ENCODE peak calls at places on chromosomes 4 and X, in eight cellular contexts. One of them, this sample, is unnamed. For H3K9me3, the result is how much of the 10 kb centered on the place peaks cover.

GRCh38 chr4:174080361-174080760 is 203.1 kb downstream of the FBXO8 start:
- DNase-seq in effector memory CD4-positive, alpha-beta T cell: no peak
- DNase-seq in heart right ventricle: no peak
- DNase-seq in CD4-positive, CD25-positive, alpha-beta regulatory T cell: no peak
- DNase-seq in pancreas: no peak
- DNase-seq in upper lobe of right lung: no peak
- DNase-seq in testis: no peak
- DNase-seq in Caco-2: no peak
- DNase-seq in this sample: no peak

GRCh38 chrX:150476183-150476699 is 92.2 kb upstream of the MTM1 start:
- DNase-seq in effector memory CD4-positive, alpha-beta T cell: no peak
- DNase-seq in heart right ventricle: no peak
- DNase-seq in CD4-positive, CD25-positive, alpha-beta regulatory T cell: no peak
- DNase-seq in pancreas: no peak
- DNase-seq in upper lobe of right lung: no peak
- DNase-seq in testis: no peak
- DNase-seq in Caco-2: no peak
- DNase-seq in this sample: no peak

GRCh38 chr4:42119916-42120315 is 32.5 kb downstream of the BEND4 start:
- DNase-seq in effector memory CD4-positive, alpha-beta T cell: no peak
- DNase-seq in heart right ventricle: no peak
- DNase-seq in CD4-positive, CD25-positive, alpha-beta regulatory T cell: no peak
- DNase-seq in pancreas: no peak
- DNase-seq in upper lobe of right lung: no peak
- DNase-seq in testis: no peak
- DNase-seq in Caco-2: no peak
- DNase-seq in this sample: no peak

GRCh38 chr4:153451931-153452660 is 14.1 kb upstream of the TMEM131L start:
- DNase-seq in effector memory CD4-positive, alpha-beta T cell: no peak
- DNase-seq in heart right ventricle: no peak
- DNase-seq in CD4-positive, CD25-positive, alpha-beta regulatory T cell: no peak
- DNase-seq in pancreas: peak
- DNase-seq in upper lobe of right lung: no peak
- DNase-seq in testis: no peak
- DNase-seq in Caco-2: no peak
- DNase-seq in this sample: no peak

GRCh38 chr4:61532324-61532723 is 332.2 kb downstream of the ADGRL3 start:
- DNase-seq in effector memory CD4-positive, alpha-beta T cell: no peak
- DNase-seq in heart right ventricle: no peak
- DNase-seq in CD4-positive, CD25-positive, alpha-beta regulatory T cell: no peak
- DNase-seq in pancreas: no peak
- DNase-seq in upper lobe of right lung: no peak
- DNase-seq in testis: no peak
- DNase-seq in Caco-2: no peak
- DNase-seq in this sample: no peak

GRCh38 chr4:38860788-38861424 is 4.3 kb upstream of the TLR6 start:
- DNase-seq in effector memory CD4-positive, alpha-beta T cell: peak
- DNase-seq in heart right ventricle: peak
- DNase-seq in CD4-positive, CD25-positive, alpha-beta regulatory T cell: peak
- DNase-seq in pancreas: peak
- DNase-seq in upper lobe of right lung: no peak
- DNase-seq in testis: peak
- DNase-seq in Caco-2: peak
- DNase-seq in this sample: peak

GRCh38 chr4:107349266-107349665 is 313.2 kb upstream of the DKK2 start:
- DNase-seq in effector memory CD4-positive, alpha-beta T cell: no peak
- DNase-seq in heart right ventricle: no peak
- DNase-seq in CD4-positive, CD25-positive, alpha-beta regulatory T cell: no peak
- DNase-seq in pancreas: no peak
- DNase-seq in upper lobe of right lung: no peak
- DNase-seq in testis: no peak
- DNase-seq in Caco-2: no peak
- DNase-seq in this sample: no peak

GRCh38 chrX:7159132-7159861 is 11.3 kb upstream of the PUDP start:
- DNase-seq in effector memory CD4-positive, alpha-beta T cell: no peak
- DNase-seq in heart right ventricle: no peak
- DNase-seq in CD4-positive, CD25-positive, alpha-beta regulatory T cell: no peak
- DNase-seq in pancreas: no peak
- DNase-seq in upper lobe of right lung: no peak
- DNase-seq in testis: no peak
- DNase-seq in Caco-2: no peak
- DNase-seq in this sample: no peak

GRCh38 chr4:151854731-151855130 is 93.9 kb upstream of the GATB start:
- DNase-seq in effector memory CD4-positive, alpha-beta T cell: no peak
- DNase-seq in heart right ventricle: no peak
- DNase-seq in CD4-positive, CD25-positive, alpha-beta regulatory T cell: no peak
- DNase-seq in pancreas: no peak
- DNase-seq in upper lobe of right lung: no peak
- DNase-seq in testis: no peak
- DNase-seq in Caco-2: no peak
- DNase-seq in this sample: no peak

GRCh38 chr4:71453516-71453915 is 114.7 kb downstream of the SLC4A4 start:
- DNase-seq in effector memory CD4-positive, alpha-beta T cell: no peak
- DNase-seq in heart right ventricle: no peak
- DNase-seq in CD4-positive, CD25-positive, alpha-beta regulatory T cell: no peak
- DNase-seq in pancreas: no peak
- DNase-seq in upper lobe of right lung: no peak
- DNase-seq in testis: no peak
- DNase-seq in Caco-2: no peak
- DNase-seq in this sample: no peak

GRCh38 chrX:51894697-51895336 is 1.4 kb downstream of the MAGED1 start:
- DNase-seq in effector memory CD4-positive, alpha-beta T cell: no peak
- DNase-seq in heart right ventricle: peak
- DNase-seq in CD4-positive, CD25-positive, alpha-beta regulatory T cell: no peak
- DNase-seq in pancreas: peak
- DNase-seq in upper lobe of right lung: peak
- DNase-seq in testis: peak
- DNase-seq in Caco-2: no peak
- DNase-seq in this sample: no peak

GRCh38 chrX:137166591-137166990 is 132.8 kb upstream of the GPR101 start:
- DNase-seq in effector memory CD4-positive, alpha-beta T cell: no peak
- DNase-seq in heart right ventricle: no peak
- DNase-seq in CD4-positive, CD25-positive, alpha-beta regulatory T cell: no peak
- DNase-seq in pancreas: peak
- DNase-seq in upper lobe of right lung: no peak
- DNase-seq in testis: peak
- DNase-seq in Caco-2: peak
- DNase-seq in this sample: peak

GRCh38 chr4:26900765-26901164 is 40.1 kb downstream of the STIM2 start:
- DNase-seq in effector memory CD4-positive, alpha-beta T cell: no peak
- DNase-seq in heart right ventricle: no peak
- DNase-seq in CD4-positive, CD25-positive, alpha-beta regulatory T cell: no peak
- DNase-seq in pancreas: no peak
- DNase-seq in upper lobe of right lung: no peak
- DNase-seq in testis: no peak
- DNase-seq in Caco-2: no peak
- DNase-seq in this sample: no peak

GRCh38 chr4:139207247-139207646 is 30.2 kb upstream of the ELF2 start:
- DNase-seq in effector memory CD4-positive, alpha-beta T cell: no peak
- DNase-seq in heart right ventricle: no peak
- DNase-seq in CD4-positive, CD25-positive, alpha-beta regulatory T cell: no peak
- DNase-seq in pancreas: no peak
- DNase-seq in upper lobe of right lung: no peak
- DNase-seq in testis: no peak
- DNase-seq in Caco-2: no peak
- DNase-seq in this sample: no peak

GRCh38 chr4:100420571-100420970 is 97.3 kb downstream of the EMCN start:
- DNase-seq in effector memory CD4-positive, alpha-beta T cell: no peak
- DNase-seq in heart right ventricle: no peak
- DNase-seq in CD4-positive, CD25-positive, alpha-beta regulatory T cell: no peak
- DNase-seq in pancreas: no peak
- DNase-seq in upper lobe of right lung: no peak
- DNase-seq in testis: no peak
- DNase-seq in Caco-2: no peak
- DNase-seq in this sample: no peak

GRCh38 chr4:173420324-173420752 is 21.4 kb upstream of the SCRG1 start:
- DNase-seq in effector memory CD4-positive, alpha-beta T cell: no peak
- DNase-seq in heart right ventricle: no peak
- DNase-seq in CD4-positive, CD25-positive, alpha-beta regulatory T cell: no peak
- DNase-seq in pancreas: no peak
- DNase-seq in upper lobe of right lung: no peak
- DNase-seq in testis: no peak
- DNase-seq in Caco-2: no peak
- DNase-seq in this sample: no peak

GRCh38 chr4:101604976-101605375 is 185.6 kb upstream of the BANK1 start:
- DNase-seq in effector memory CD4-positive, alpha-beta T cell: no peak
- DNase-seq in heart right ventricle: no peak
- DNase-seq in CD4-positive, CD25-positive, alpha-beta regulatory T cell: no peak
- DNase-seq in pancreas: no peak
- DNase-seq in upper lobe of right lung: no peak
- DNase-seq in testis: no peak
- DNase-seq in Caco-2: no peak
- DNase-seq in this sample: peak

GRCh38 chr4:6327220-6327917 is 57.7 kb downstream of the WFS1 start:
- DNase-seq in effector memory CD4-positive, alpha-beta T cell: peak
- DNase-seq in heart right ventricle: peak
- DNase-seq in CD4-positive, CD25-positive, alpha-beta regulatory T cell: peak
- DNase-seq in pancreas: peak
- DNase-seq in upper lobe of right lung: peak
- DNase-seq in testis: peak
- DNase-seq in Caco-2: peak
- DNase-seq in this sample: peak

GRCh38 chr4:6325791-6326290 is 56.2 kb downstream of the WFS1 start:
- DNase-seq in effector memory CD4-positive, alpha-beta T cell: no peak
- DNase-seq in heart right ventricle: no peak
- DNase-seq in CD4-positive, CD25-positive, alpha-beta regulatory T cell: no peak
- DNase-seq in pancreas: no peak
- DNase-seq in upper lobe of right lung: no peak
- DNase-seq in testis: no peak
- DNase-seq in Caco-2: no peak
- DNase-seq in this sample: no peak

GRCh38 chr4:6326312-6327060 is 56.8 kb downstream of the WFS1 start:
- DNase-seq in effector memory CD4-positive, alpha-beta T cell: no peak
- DNase-seq in heart right ventricle: no peak
- DNase-seq in CD4-positive, CD25-positive, alpha-beta regulatory T cell: no peak
- DNase-seq in pancreas: no peak
- DNase-seq in upper lobe of right lung: no peak
- DNase-seq in testis: no peak
- DNase-seq in Caco-2: no peak
- DNase-seq in this sample: no peak

GRCh38 chr4:6324461-6324998 is 54.9 kb downstream of the WFS1 start:
- DNase-seq in effector memory CD4-positive, alpha-beta T cell: no peak
- DNase-seq in heart right ventricle: no peak
- DNase-seq in CD4-positive, CD25-positive, alpha-beta regulatory T cell: no peak
- DNase-seq in pancreas: no peak
- DNase-seq in upper lobe of right lung: no peak
- DNase-seq in testis: no peak
- DNase-seq in Caco-2: no peak
- DNase-seq in this sample: no peak

GRCh38 chr4:6324999-6325790 is 55.5 kb downstream of the WFS1 start:
- DNase-seq in effector memory CD4-positive, alpha-beta T cell: no peak
- DNase-seq in heart right ventricle: peak
- DNase-seq in CD4-positive, CD25-positive, alpha-beta regulatory T cell: no peak
- DNase-seq in pancreas: no peak
- DNase-seq in upper lobe of right lung: peak
- DNase-seq in testis: no peak
- DNase-seq in Caco-2: no peak
- DNase-seq in this sample: no peak
- H3K4me3 ChIP-seq in effector memory CD4-positive, alpha-beta T cell: no peak
- H3K4me3 ChIP-seq in heart right ventricle: no peak
- H3K4me3 ChIP-seq in CD4-positive, CD25-positive, alpha-beta regulatory T cell: no peak
- H3K4me3 ChIP-seq in pancreas: no peak
- H3K4me3 ChIP-seq in upper lobe of right lung: no peak
- H3K4me3 ChIP-seq in testis: no peak
- H3K4me3 ChIP-seq in Caco-2: no peak
- H3K4me3 ChIP-seq in this sample: no peak

GRCh38 chrX:68998716-68999115 is 166.5 kb downstream of the PJA1 start:
- DNase-seq in effector memory CD4-positive, alpha-beta T cell: no peak
- DNase-seq in heart right ventricle: no peak
- DNase-seq in CD4-positive, CD25-positive, alpha-beta regulatory T cell: no peak
- DNase-seq in pancreas: no peak
- DNase-seq in upper lobe of right lung: no peak
- DNase-seq in testis: no peak
- DNase-seq in Caco-2: no peak
- DNase-seq in this sample: no peak

GRCh38 chrX:69000857-69001256 is 164.4 kb downstream of the PJA1 start:
- DNase-seq in effector memory CD4-positive, alpha-beta T cell: no peak
- DNase-seq in heart right ventricle: no peak
- DNase-seq in CD4-positive, CD25-positive, alpha-beta regulatory T cell: no peak
- DNase-seq in pancreas: no peak
- DNase-seq in upper lobe of right lung: no peak
- DNase-seq in testis: no peak
- DNase-seq in Caco-2: no peak
- DNase-seq in this sample: no peak

GRCh38 chrX:68999351-68999750 is 165.9 kb downstream of the PJA1 start:
- DNase-seq in effector memory CD4-positive, alpha-beta T cell: no peak
- DNase-seq in heart right ventricle: no peak
- DNase-seq in CD4-positive, CD25-positive, alpha-beta regulatory T cell: no peak
- DNase-seq in pancreas: no peak
- DNase-seq in upper lobe of right lung: no peak
- DNase-seq in testis: no peak
- DNase-seq in Caco-2: no peak
- DNase-seq in this sample: no peak

GRCh38 chrX:68997911-68998310 is 167.3 kb downstream of the PJA1 start:
- DNase-seq in effector memory CD4-positive, alpha-beta T cell: no peak
- DNase-seq in heart right ventricle: peak
- DNase-seq in CD4-positive, CD25-positive, alpha-beta regulatory T cell: no peak
- DNase-seq in pancreas: no peak
- DNase-seq in upper lobe of right lung: no peak
- DNase-seq in testis: peak
- DNase-seq in Caco-2: no peak
- DNase-seq in this sample: no peak

GRCh38 chrX:68999931-69000330 is 165.3 kb downstream of the PJA1 start:
- DNase-seq in effector memory CD4-positive, alpha-beta T cell: no peak
- DNase-seq in heart right ventricle: no peak
- DNase-seq in CD4-positive, CD25-positive, alpha-beta regulatory T cell: no peak
- DNase-seq in pancreas: no peak
- DNase-seq in upper lobe of right lung: no peak
- DNase-seq in testis: no peak
- DNase-seq in Caco-2: no peak
- DNase-seq in this sample: no peak
- H3K9me3 ChIP-seq in effector memory CD4-positive, alpha-beta T cell: under half
- H3K9me3 ChIP-seq in heart right ventricle: under half
- H3K9me3 ChIP-seq in CD4-positive, CD25-positive, alpha-beta regulatory T cell: under half
- H3K9me3 ChIP-seq in pancreas: under half
- H3K9me3 ChIP-seq in upper lobe of right lung: under half
- H3K9me3 ChIP-seq in testis: under half
- H3K9me3 ChIP-seq in Caco-2: under half
- H3K9me3 ChIP-seq in this sample: under half

GRCh38 chrX:134660627-134661026 is 2.4 kb upstream of the PLAC1 start:
- DNase-seq in effector memory CD4-positive, alpha-beta T cell: no peak
- DNase-seq in heart right ventricle: no peak
- DNase-seq in CD4-positive, CD25-positive, alpha-beta regulatory T cell: no peak
- DNase-seq in pancreas: no peak
- DNase-seq in upper lobe of right lung: no peak
- DNase-seq in testis: no peak
- DNase-seq in Caco-2: no peak
- DNase-seq in this sample: no peak
- H3K4me3 ChIP-seq in effector memory CD4-positive, alpha-beta T cell: no peak
- H3K4me3 ChIP-seq in heart right ventricle: no peak
- H3K4me3 ChIP-seq in CD4-positive, CD25-positive, alpha-beta regulatory T cell: no peak
- H3K4me3 ChIP-seq in pancreas: no peak
- H3K4me3 ChIP-seq in upper lobe of right lung: no peak
- H3K4me3 ChIP-seq in testis: no peak
- H3K4me3 ChIP-seq in Caco-2: no peak
- H3K4me3 ChIP-seq in this sample: no peak

DNA sequence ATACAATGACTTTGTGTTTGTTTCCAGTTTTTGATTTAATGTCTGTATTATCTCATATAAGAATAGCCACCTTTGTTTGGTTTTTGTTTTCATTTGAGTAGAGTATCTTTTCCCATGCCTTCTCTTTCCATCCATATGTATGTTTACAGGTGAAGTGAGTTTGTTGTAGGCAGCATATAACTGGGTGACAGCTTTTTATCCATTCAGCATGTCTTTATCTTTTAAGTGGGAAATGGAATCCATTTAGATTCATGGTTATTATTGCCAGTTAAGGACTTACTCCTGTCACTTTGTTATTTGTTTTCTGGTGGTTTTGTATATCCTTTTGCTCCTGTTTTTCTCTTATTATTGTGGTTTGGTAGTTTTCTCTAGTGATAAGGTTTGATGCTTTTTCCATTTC is 34.3 kb downstream of the SCLT1 start:
- DNase-seq in effector memory CD4-positive, alpha-beta T cell: no peak
- DNase-seq in heart right ventricle: no peak
- DNase-seq in CD4-positive, CD25-positive, alpha-beta regulatory T cell: no peak
- DNase-seq in pancreas: no peak
- DNase-seq in upper lobe of right lung: no peak
- DNase-seq in testis: no peak
- DNase-seq in Caco-2: no peak
- DNase-seq in this sample: no peak
- H3K9me3 ChIP-seq in effector memory CD4-positive, alpha-beta T cell: under half
- H3K9me3 ChIP-seq in heart right ventricle: half or more
- H3K9me3 ChIP-seq in CD4-positive, CD25-positive, alpha-beta regulatory T cell: half or more
- H3K9me3 ChIP-seq in pancreas: under half
- H3K9me3 ChIP-seq in upper lobe of right lung: half or more
- H3K9me3 ChIP-seq in testis: under half
- H3K9me3 ChIP-seq in Caco-2: under half
- H3K9me3 ChIP-seq in this sample: under half